ENCODE peak calls at places on chromosomes 3 and 15, in eight cellular contexts. F is mammary epithelial cell, H is Karpas-422, Y is ovary, J is IMR-90, E is left ventricle myocardium inferior, C is mucosa of descending colon, M is cardiac muscle cell. P is an unnamed sample. For H3K4me1, the result is how much of the 10 kb centered on the place peaks cover.

GRCh38 chr3:49674491-49674983 is 386 bp downstream of the APEH start:
- DNase-seq in F (no peak), H (peak), Y (no peak), J (no peak), E (no peak), C (peak), M (no peak), P (peak)

GRCh38 chr3:43503067-43503728 is 118.6 kb downstream of the ANO10 start:
- DNase-seq in F (no peak), H (peak), Y (no peak), J (peak), E (no peak), C (no peak), M (peak), P (no peak)

GRCh38 chr3:30729512-30729911 is 123.1 kb downstream of the TGFBR2 start:
- DNase-seq in F (no peak), H (no peak), Y (no peak), J (no peak), E (no peak), C (no peak), M (no peak), P (no peak)

GRCh38 chr3:133956333-133956732 is 60.7 kb upstream of the RAB6B start:
- DNase-seq in F (no peak), H (no peak), Y (peak), J (no peak), E (peak), C (no peak), M (peak), P (peak)

GRCh38 chr15:70141376-70142071 is 43.8 kb upstream of the TLE3 start:
- DNase-seq in F (no peak), H (no peak), Y (no peak), J (no peak), E (no peak), C (no peak), M (no peak), P (no peak)

GRCh38 chr3:77171026-77171425 is 131.1 kb downstream of the ROBO2 start:
- DNase-seq in F (no peak), H (no peak), Y (no peak), J (no peak), E (no peak), C (no peak), M (no peak), P (no peak)

GRCh38 chr3:133474251-133474801 is 74.5 kb downstream of the BFSP2 start:
- DNase-seq in F (no peak), H (peak), Y (peak), J (peak), E (peak), C (peak), M (no peak), P (no peak)

GRCh38 chr3:51391566-51392300 is 648 bp downstream of the RBM15B start:
- DNase-seq in F (peak), H (peak), Y (peak), J (peak), E (no peak), C (peak), M (peak), P (peak)

GRCh38 chr3:180335056-180335455 is 266.9 kb upstream of the TTC14 start:
- DNase-seq in F (no peak), H (no peak), Y (no peak), J (no peak), E (no peak), C (no peak), M (no peak), P (no peak)

GRCh38 chr3:184907941-184908649 is 96.1 kb downstream of the VPS8 start:
- DNase-seq in F (no peak), H (no peak), Y (no peak), J (no peak), E (peak), C (no peak), M (no peak), P (peak)

GRCh38 chr3:31077021-31077601 is 182.7 kb upstream of the GADL1 start:
- DNase-seq in F (peak), H (no peak), Y (no peak), J (peak), E (no peak), C (no peak), M (no peak), P (no peak)

GRCh38 chr3:79317551-79318518 is 450.0 kb downstream of the ROBO1 start:
- DNase-seq in F (no peak), H (no peak), Y (no peak), J (no peak), E (no peak), C (no peak), M (no peak), P (no peak)

GRCh38 chr3:150077107-150077506 is 106.4 kb upstream of the PFN2 start:
- DNase-seq in F (no peak), H (no peak), Y (no peak), J (no peak), E (no peak), C (no peak), M (no peak), P (no peak)
- H3K4me1 ChIP-seq in F (under half), H (under half), Y (under half), J (under half), E (under half), C (under half), M (under half), P (under half)

DNA sequence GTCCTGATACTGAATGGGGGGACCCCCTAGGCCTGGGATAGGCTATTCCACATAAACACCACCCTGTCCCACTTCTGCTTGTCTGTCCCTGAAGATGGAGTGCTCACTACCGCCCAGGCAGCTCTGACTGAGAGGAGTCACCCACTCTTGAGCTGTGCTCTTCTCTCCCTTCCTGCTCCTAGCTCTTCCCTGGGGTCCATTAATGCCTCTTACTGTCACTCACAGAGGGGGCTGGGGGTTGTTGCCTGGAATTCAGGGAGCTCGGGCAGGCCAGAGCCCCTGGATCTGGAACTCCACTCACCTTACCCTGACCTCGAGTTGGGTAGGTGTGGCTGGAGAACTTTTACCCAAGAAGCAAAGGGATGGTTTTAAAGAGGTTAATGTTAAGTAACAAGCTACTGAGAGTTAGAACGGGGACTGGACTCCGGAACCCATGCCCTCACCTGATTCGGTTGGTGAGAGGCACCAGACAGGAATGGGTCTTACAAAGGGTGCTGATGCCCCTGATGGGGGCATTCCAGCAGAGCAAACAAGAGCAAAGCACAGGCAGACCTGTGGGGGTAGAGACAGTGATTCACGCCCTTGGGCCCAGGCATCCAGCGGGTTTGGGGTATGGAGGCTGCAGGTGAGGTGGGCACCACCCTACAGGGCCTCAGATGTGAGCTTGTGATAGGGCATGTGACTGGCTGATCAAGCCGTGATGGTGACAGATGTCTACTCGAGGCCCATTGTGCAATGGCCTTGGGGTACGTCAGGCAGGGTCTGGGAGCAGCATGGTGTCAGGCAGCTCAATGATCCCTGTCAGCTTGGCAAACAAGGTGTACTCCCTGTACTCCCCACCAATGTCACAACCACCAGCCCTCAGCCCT is 5.4 kb downstream of the NBEAL2 start:
- DNase-seq in F (no peak), H (no peak), Y (no peak), J (no peak), E (no peak), C (no peak), M (no peak), P (no peak)
- H3K4me1 ChIP-seq in F (under half), H (half or more), Y (under half), J (under half), E (half or more), C (under half), M (under half), P (under half)

DNA sequence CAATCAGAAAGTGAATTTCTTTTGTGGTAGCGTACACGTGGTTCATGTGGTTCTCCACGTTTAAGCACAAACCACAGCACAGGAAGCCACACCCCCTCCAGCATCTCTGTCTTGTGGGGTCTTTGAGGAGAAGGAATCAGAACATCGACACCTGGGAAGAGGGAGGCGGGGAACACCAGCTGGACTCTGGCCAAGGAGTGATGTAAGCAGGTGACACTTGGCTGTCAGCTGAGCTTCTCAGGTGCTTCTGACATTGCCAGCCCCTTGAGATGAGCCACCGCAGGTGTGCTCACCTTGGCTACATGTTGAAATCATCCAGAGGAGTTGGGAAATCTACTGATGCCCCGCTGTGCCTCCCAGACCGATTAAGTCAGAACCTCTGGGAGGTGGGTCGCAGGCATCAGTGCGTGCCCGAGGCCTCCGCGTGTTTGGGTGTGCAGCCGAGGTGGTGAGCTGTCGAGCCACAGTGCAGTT is 85.0 kb downstream of the FAM81A start:
- DNase-seq in F (no peak), H (no peak), Y (no peak), J (no peak), E (no peak), C (no peak), M (no peak), P (no peak)
- H3K4me1 ChIP-seq in F (under half), H (under half), Y (under half), J (under half), E (under half), C (under half), M (under half), P (under half)

DNA sequence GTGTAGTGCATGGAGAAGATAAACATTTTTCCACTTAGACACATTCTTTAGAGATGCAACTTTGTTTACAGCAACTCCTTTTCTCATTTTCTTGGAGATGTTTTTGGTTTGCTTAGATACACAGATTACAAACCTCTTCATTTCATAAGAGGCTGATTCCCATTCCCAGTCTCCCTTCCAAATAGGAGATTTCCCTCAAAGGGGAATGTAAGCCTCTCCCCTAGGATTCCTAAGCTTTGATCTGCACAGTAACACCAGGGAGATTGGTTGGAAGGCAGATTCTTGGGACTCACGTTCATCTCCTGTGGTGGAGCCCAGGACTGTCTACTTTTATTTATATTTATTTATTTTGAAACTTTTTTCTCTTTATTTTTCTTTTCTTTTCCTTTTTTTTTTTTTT is 63.2 kb downstream of the MCTP2 start:
- DNase-seq in F (no peak), H (no peak), Y (no peak), J (peak), E (no peak), C (no peak), M (no peak), P (no peak)
- H3K4me1 ChIP-seq in F (under half), H (under half), Y (under half), J (under half), E (under half), C (under half), M (under half), P (under half)

GRCh38 chr3:168094877-168095610 is 680 bp downstream of the GOLIM4 start:
- DNase-seq in F (peak), H (peak), Y (peak), J (peak), E (peak), C (peak), M (peak), P (peak)

GRCh38 chr3:168096210-168096795 is 579 bp upstream of the GOLIM4 start:
- DNase-seq in F (peak), H (peak), Y (peak), J (peak), E (peak), C (no peak), M (peak), P (peak)

GRCh38 chr3:168097381-168097780 is 1.7 kb upstream of the GOLIM4 start:
- DNase-seq in F (no peak), H (no peak), Y (no peak), J (no peak), E (no peak), C (no peak), M (no peak), P (no peak)

GRCh38 chr3:168094580-168094876 is 1.2 kb downstream of the GOLIM4 start:
- DNase-seq in F (no peak), H (no peak), Y (no peak), J (no peak), E (no peak), C (peak), M (peak), P (no peak)

DNA sequence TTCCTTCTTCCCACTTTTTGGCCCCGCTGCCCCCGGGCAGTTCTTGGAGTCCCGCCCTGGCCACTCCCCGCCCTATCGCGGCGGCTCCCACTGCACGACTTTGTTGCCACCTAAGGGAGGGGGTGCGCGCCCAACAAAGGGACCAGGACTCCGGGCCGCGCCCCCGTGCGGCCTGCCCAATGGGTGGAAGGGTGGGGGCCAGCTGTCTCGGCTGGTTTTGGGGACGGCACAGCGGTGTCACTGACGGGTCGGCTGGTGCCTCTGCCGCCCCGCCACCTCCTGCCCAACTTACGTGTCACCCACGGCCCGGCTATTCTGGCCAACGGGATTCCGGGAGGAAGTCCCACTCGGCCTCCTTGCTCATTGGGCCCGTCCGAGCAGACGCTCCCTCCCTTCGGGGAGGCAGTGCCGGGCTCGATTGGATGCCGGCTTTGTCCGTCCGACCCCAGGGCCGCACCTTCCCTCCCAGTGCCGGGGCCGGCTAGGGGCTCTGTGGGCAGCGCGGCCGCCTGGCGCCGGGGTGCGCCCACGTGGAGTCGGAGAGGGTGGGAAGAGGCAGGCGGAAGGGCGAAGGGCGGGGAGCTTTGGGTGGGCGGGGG is at the start of gene GOLIM4:
- DNase-seq in F (peak), H (peak), Y (peak), J (peak), E (peak), C (peak), M (peak), P (peak)
- H3K4me1 ChIP-seq in F (under half), H (under half), Y (under half), J (under half), E (half or more), C (under half), M (under half), P (under half)

P was measured in aorta.